ENCODE peak calls at places on chromosomes 4 and X, in nine cellular contexts. Q is astrocyte; F is fibroblast of lung; C is CD4-positive, alpha-beta memory T cell; P is upper lobe of right lung; J is GM23338; X is esophagus squamous epithelium; A is trophoblast cell; N is uterus. W is an unnamed sample. For H3K4me1, the result is how much of the 10 kb centered on the place peaks cover.

GRCh38 chr4:105171912-105172311 is 25.2 kb downstream of the TET2 start:
- DNase-seq in Q (no peak), F (no peak), C (no peak), P (no peak), J (no peak), X (no peak), A (no peak), N (no peak), W (no peak)

GRCh38 chrX:44971674-44972073 is 98.7 kb downstream of the KDM6A start:
- DNase-seq in Q (no peak), F (no peak), C (no peak), P (no peak), J (no peak), X (no peak), A (no peak), N (no peak), W (no peak)

GRCh38 chr4:105291920-105292319 is 145.2 kb downstream of the TET2 start:
- DNase-seq in Q (no peak), F (no peak), C (no peak), P (no peak), J (no peak), X (no peak), A (no peak), N (no peak), W (no peak)

GRCh38 chrX:118183606-118184005 is 67.0 kb upstream of the KLHL13 start:
- DNase-seq in Q (no peak), F (no peak), C (no peak), P (no peak), J (peak), X (no peak), A (no peak), N (no peak), W (no peak)

GRCh38 chr4:6886886-6887285 is 22.7 kb upstream of the TBC1D14 start:
- DNase-seq in Q (no peak), F (no peak), C (no peak), P (no peak), J (no peak), X (no peak), A (no peak), N (no peak), W (no peak)

GRCh38 chrX:134444681-134445080 is 15.3 kb upstream of the HPRT1 start:
- DNase-seq in Q (no peak), F (no peak), C (no peak), P (no peak), J (no peak), X (no peak), A (no peak), N (no peak), W (peak)

GRCh38 chr4:11194431-11194830 is 234.3 kb downstream of the HS3ST1 start:
- DNase-seq in Q (peak), F (peak), C (no peak), P (no peak), J (no peak), X (no peak), A (no peak), N (no peak), W (no peak)

GRCh38 chr4:134668237-134668636 is 466.6 kb upstream of the PABPC4L start:
- DNase-seq in Q (no peak), F (no peak), C (no peak), P (no peak), J (no peak), X (no peak), A (no peak), N (no peak), W (no peak)

GRCh38 chrX:23493941-23494374 is 159.3 kb downstream of the PTCHD1 start:
- DNase-seq in Q (peak), F (peak), C (no peak), P (no peak), J (no peak), X (no peak), A (peak), N (no peak), W (no peak)

GRCh38 chr4:82268050-82268825 is 105.6 kb downstream of the HNRNPD start:
- DNase-seq in Q (peak), F (peak), C (peak), P (no peak), J (peak), X (no peak), A (peak), N (peak), W (peak)

GRCh38 chr4:3316146-3316545 is 23.3 kb downstream of the RGS12 start:
- DNase-seq in Q (no peak), F (no peak), C (no peak), P (peak), J (no peak), X (no peak), A (no peak), N (no peak), W (no peak)

GRCh38 chrX:17494231-17494630 is 119.2 kb downstream of the NHS start:
- DNase-seq in Q (no peak), F (no peak), C (no peak), P (no peak), J (no peak), X (no peak), A (peak), N (no peak), W (no peak)

GRCh38 chrX:136147966-136148365 is 633 bp downstream of the FHL1 start:
- DNase-seq in Q (no peak), F (no peak), C (no peak), P (no peak), J (peak), X (no peak), A (no peak), N (peak), W (no peak)

GRCh38 chrX:70168238-70169188 is 8.8 kb upstream of the DGAT2L6 start:
- DNase-seq in Q (peak), F (peak), C (no peak), P (no peak), J (peak), X (no peak), A (peak), N (peak), W (peak)

GRCh38 chr4:150960079-150960478 is 55.0 kb downstream of the LRBA start:
- DNase-seq in Q (no peak), F (peak), C (no peak), P (no peak), J (peak), X (no peak), A (no peak), N (no peak), W (no peak)

GRCh38 chrX:24260827-24261550 is 52.9 kb downstream of the SUPT20HL2 start:
- DNase-seq in Q (peak), F (peak), C (no peak), P (no peak), J (no peak), X (no peak), A (no peak), N (peak), W (no peak)

GRCh38 chr4:17561195-17561909 is 15.6 kb upstream of the LAP3 start:
- DNase-seq in Q (peak), F (peak), C (no peak), P (no peak), J (no peak), X (no peak), A (peak), N (no peak), W (peak)

GRCh38 chr4:40202474-40202873 is 5.6 kb downstream of the RHOH start:
- DNase-seq in Q (no peak), F (no peak), C (no peak), P (no peak), J (no peak), X (no peak), A (no peak), N (no peak), W (no peak)

GRCh38 chr4:32684160-32684559 is 1964.0 kb downstream of the PCDH7 start:
- DNase-seq in Q (no peak), F (no peak), C (no peak), P (no peak), J (peak), X (no peak), A (no peak), N (no peak), W (no peak)

GRCh38 chrX:140526138-140526537 is 21.3 kb upstream of the SOX3 start:
- DNase-seq in Q (peak), F (peak), C (no peak), P (no peak), J (peak), X (no peak), A (no peak), N (no peak), W (no peak)

GRCh38 chrX:24200133-24200532 is 50.6 kb downstream of the ZFX start:
- DNase-seq in Q (no peak), F (no peak), C (no peak), P (no peak), J (no peak), X (no peak), A (no peak), N (no peak), W (no peak)

GRCh38 chrX:102765794-102766193 is 45.3 kb downstream of the GPRASP3 start:
- DNase-seq in Q (peak), F (peak), C (no peak), P (no peak), J (no peak), X (no peak), A (peak), N (peak), W (peak)

GRCh38 chr4:174041555-174042110 is 241.8 kb downstream of the FBXO8 start:
- DNase-seq in Q (no peak), F (no peak), C (no peak), P (no peak), J (peak), X (no peak), A (no peak), N (no peak), W (no peak)

DNA sequence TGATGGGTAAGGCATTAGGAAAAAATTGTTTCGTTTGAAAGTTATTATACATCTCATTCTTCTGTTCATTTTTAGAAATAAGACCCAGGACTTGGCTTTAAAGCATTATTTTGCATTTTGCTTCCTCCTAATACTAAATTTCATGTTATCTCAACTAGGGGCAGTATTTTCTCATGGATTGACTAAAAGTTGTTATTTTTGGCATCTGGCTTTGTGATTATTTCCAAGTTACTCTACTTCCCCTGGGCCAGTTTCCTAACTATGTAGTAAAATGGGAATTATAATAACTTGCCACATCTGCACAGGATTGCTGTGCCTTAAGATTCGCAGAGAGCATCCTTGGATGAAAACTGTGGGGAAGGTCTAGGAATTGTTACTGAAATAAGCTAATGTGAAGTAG is 3.0 kb downstream of the RBPJ start:
- DNase-seq in Q (peak), F (peak), C (no peak), P (no peak), J (no peak), X (no peak), A (no peak), N (no peak), W (no peak)
- H3K4me1 ChIP-seq in Q (half or more), F (under half), C (under half), P (under half), J (half or more), X (half or more), A (under half), N (under half), W (under half)

GRCh38 chr4:130110189-130110588 is 1014.2 kb downstream of the C4orf33 start:
- DNase-seq in Q (no peak), F (no peak), C (no peak), P (no peak), J (no peak), X (no peak), A (no peak), N (no peak), W (no peak)
- H3K27ac ChIP-seq in Q (no peak), F (no peak), C (no peak), P (no peak), J (no peak), X (no peak), A (no peak), N (no peak), W (no peak)

DNA sequence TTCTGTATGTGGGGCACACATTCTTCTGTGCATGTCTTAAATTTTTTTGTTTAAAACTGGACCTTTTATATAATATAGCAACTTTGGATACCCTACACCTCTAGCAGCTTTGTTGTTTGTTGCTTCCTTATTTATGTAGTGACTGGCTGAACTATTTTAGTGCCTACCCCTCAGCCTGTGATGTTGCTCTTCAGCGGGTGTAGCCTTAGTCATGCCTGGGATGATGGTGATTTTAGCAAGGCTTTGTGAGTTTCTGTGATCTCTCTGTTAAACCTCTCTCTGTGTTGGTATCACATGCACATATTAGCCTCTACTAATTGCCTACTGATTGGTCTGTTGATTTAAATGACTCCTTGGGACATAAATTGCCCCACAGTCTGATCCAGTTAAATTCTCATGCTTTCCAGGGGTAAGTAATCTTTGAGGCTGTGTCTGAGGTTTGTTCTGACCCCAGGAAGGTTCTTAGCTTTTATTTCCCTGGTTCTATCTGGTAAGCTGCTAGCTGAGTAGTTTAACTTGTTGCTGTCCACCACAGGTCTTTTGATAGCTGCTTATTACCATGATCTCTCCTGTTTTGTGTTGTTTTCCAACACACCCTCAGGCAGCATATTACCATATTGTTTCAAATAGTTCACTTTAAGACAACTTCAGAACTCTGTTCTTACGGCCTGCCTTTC is 22.9 kb downstream of the USP9X start:
- DNase-seq in Q (no peak), F (peak), C (no peak), P (no peak), J (no peak), X (no peak), A (no peak), N (no peak), W (no peak)
- H3K4me1 ChIP-seq in Q (under half), F (under half), C (half or more), P (under half), J (half or more), X (half or more), A (under half), N (under half), W (under half)

DNA sequence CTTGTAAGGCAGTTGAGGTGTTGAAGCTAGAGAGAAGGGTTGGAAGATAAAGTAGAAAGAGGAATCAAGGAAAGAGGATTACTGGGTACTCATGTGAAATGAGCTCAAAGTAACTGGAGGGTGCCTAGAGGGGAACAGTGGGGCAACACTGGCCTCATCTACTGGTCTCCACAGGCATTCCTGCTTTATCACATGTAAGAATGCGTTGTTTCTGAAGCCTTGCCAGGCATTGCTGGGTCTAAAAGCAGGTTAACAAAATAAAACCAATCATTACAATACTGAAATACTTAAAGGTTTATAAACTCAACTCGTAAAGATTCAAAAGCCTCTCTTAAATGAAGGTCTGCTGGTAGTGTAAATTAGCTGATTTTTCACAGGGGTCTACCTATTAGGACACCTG is 96.0 kb downstream of the FANCB start:
- DNase-seq in Q (peak), F (peak), C (no peak), P (no peak), J (no peak), X (no peak), A (no peak), N (no peak), W (no peak)
- H3K27ac ChIP-seq in Q (no peak), F (no peak), C (no peak), P (no peak), J (no peak), X (no peak), A (no peak), N (no peak), W (no peak)

GRCh38 chrX:124938715-124939114 is 381.0 kb upstream of the TEX13C start:
- DNase-seq in Q (no peak), F (no peak), C (no peak), P (no peak), J (no peak), X (no peak), A (no peak), N (no peak), W (no peak)
- H3K4me1 ChIP-seq in Q (under half), F (under half), C (under half), P (under half), J (under half), X (under half), A (under half), N (under half), W (under half)

DNA sequence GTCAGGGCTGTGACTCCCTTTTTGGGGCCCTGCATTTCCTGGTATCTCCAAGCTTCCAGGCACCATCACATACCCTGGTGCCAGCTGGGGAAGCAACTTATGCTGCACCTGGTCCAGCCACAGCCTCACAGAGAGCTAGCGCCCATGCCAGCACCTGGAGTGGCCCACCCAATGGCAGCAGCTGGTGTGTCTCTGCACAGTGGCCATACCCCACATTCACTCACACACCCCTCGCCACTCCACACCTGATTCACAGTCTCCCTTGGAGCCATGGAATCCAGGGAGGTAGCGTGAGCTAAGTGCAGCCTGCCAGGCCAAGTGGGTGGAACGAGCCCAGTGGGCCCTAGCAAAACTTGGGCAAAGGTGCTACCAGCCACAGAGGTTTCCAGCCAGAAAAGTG is 56.8 kb downstream of the COX18 start:
- DNase-seq in Q (no peak), F (no peak), C (no peak), P (no peak), J (no peak), X (no peak), A (no peak), N (no peak), W (no peak)
- H3K27ac ChIP-seq in Q (no peak), F (no peak), C (no peak), P (no peak), J (no peak), X (no peak), A (no peak), N (no peak), W (no peak)

DNA sequence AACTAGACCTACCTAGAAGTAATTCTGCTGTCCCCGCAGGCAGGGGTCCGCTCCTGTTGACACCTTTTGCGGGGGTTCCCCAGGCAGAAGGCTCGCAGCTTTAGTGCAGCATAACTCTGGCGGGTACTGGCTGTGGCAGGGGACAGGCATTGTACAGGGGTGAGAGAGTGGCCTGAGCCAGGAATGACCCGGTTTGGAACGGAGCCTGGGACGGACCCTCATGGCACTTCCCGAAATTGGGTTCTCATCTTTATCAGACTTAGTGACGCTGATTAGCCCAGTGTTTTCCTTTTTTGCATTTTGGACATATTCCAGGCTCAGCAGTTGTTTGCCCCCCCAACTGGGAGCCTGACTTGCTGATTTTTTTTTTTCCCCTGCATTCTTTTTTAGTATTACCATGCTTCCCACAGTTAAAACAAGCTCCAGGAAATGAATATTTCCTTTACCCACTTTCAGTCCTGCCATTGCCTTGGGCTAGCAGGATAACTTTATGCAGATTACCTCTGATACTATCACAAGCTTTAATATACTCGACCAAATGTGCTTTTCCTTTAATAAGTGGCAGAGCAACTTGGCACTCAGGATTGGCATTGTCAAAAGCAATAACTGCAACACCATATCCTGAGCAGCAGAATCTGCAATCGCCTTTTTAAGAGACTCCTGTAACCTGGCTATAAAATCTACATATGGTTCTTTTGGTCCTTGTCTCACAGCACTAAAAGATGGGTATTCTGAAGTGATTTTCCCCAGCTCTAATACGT is 55.9 kb upstream of the WDR1 start:
- DNase-seq in Q (no peak), F (no peak), C (no peak), P (no peak), J (no peak), X (no peak), A (no peak), N (no peak), W (no peak)
- H3K4me1 ChIP-seq in Q (under half), F (under half), C (under half), P (under half), J (under half), X (under half), A (under half), N (under half), W (under half)

DNA sequence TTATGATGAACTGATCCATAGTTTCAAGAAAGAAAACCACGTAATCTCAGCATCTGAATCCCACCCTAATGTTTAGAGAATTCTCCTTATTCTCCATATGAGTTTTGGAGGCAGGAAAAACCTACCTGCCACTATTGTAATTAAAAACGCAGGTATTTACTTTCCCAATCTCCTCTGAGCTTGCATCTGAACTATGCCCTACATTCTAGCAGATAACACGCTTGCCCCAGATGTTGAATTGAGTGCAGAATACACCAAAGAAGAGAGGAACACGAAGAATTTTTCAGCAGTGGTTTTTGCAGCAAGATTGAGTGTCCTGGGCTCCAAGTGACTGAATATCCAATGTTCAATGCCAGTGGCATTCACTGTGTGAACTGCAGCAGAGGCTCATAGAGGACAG is 182.4 kb downstream of the COX18 start:
- DNase-seq in Q (no peak), F (no peak), C (no peak), P (no peak), J (peak), X (no peak), A (no peak), N (no peak), W (no peak)
- H3K27ac ChIP-seq in Q (no peak), F (no peak), C (no peak), P (no peak), J (no peak), X (no peak), A (no peak), N (no peak), W (no peak)